ENCODE peak calls at places on chromosomes 5 and 9, in four cellular contexts. A is skeletal muscle cell, X is mucosa of descending colon, E is A549. B is an unnamed sample.

GRCh38 chr9:136438909-136439549 is 616 bp downstream of the INPP5E start:
- DNase-seq in A (no peak), X (peak; percentile 69), E (peak; percentile 25), B (peak; percentile 39)

GRCh38 chr5:161960314-161960713 is 107.3 kb upstream of the GABRG2 start:
- DNase-seq in A (no peak), X (no peak), E (no peak), B (no peak)

GRCh38 chr9:18632624-18633407 is 158.9 kb downstream of the ADAMTSL1 start:
- DNase-seq in A (peak; percentile 83), X (no peak), E (no peak), B (peak; percentile 69)

GRCh38 chr5:53256746-53257145 is 147.2 kb upstream of the MOCS2 start:
- DNase-seq in A (no peak), X (no peak), E (no peak), B (peak; percentile 86)

GRCh38 chr5:167304834-167305469 is 986.5 kb upstream of the WWC1 start:
- DNase-seq in A (no peak), X (no peak), E (no peak), B (no peak)

GRCh38 chr9:7094052-7094451 is 336.3 kb downstream of the KDM4C start:
- DNase-seq in A (no peak), X (no peak), E (no peak), B (peak; percentile 37)

GRCh38 chr5:167294861-167295685 is 996.4 kb upstream of the WWC1 start:
- DNase-seq in A (peak; percentile 80), X (no peak), E (peak; percentile 71), B (peak; percentile 88)

GRCh38 chr9:129898205-129898604 is 62.9 kb downstream of the USP20 start:
- DNase-seq in A (no peak), X (no peak), E (peak; percentile 37), B (peak; percentile 67)

GRCh38 chr9:124450241-124450924 is at the start of gene ADGRD2:
- DNase-seq in A (no peak), X (peak; percentile 44), E (no peak), B (peak; percentile 46)

GRCh38 chr5:466661-467310 is 23.8 kb downstream of the EXOC3 start:
- DNase-seq in A (no peak), X (no peak), E (no peak), B (no peak)

GRCh38 chr5:74401566-74402320 is 238.8 kb downstream of the ENC1 start:
- DNase-seq in A (no peak), X (no peak), E (no peak), B (peak; percentile 19)

GRCh38 chr5:5629579-5629978 is 207.1 kb downstream of the ICE1 start:
- DNase-seq in A (no peak), X (no peak), E (no peak), B (no peak)

GRCh38 chr5:61472172-61472958 is 140.3 kb downstream of the ZSWIM6 start:
- DNase-seq in A (no peak), X (no peak), E (no peak), B (no peak)

GRCh38 chr9:15430920-15431844 is 8.5 kb downstream of the SNAPC3 start:
- DNase-seq in A (no peak), X (peak; percentile 58), E (no peak), B (peak; percentile 16)

GRCh38 chr5:135303582-135304173 is 95.4 kb downstream of the MACROH2A1 start:
- DNase-seq in A (no peak), X (no peak), E (no peak), B (no peak)

GRCh38 chr9:111980398-111980797 is 83.8 kb downstream of the UGCG start:
- DNase-seq in A (no peak), X (no peak), E (no peak), B (no peak)

GRCh38 chr9:98811051-98811650 is 3.7 kb downstream of the GALNT12 start:
- DNase-seq in A (peak; percentile 43), X (no peak), E (no peak), B (peak; percentile 84)

GRCh38 chr5:173302546-173303155 is 25.6 kb downstream of the STC2 start:
- DNase-seq in A (peak; percentile 47), X (no peak), E (peak; percentile 69), B (peak; percentile 77)

GRCh38 chr9:16626577-16627130 is 243.8 kb downstream of the BNC2 start:
- DNase-seq in A (peak; percentile 61), X (no peak), E (peak; percentile 49), B (peak; percentile 45)

GRCh38 chr9:134215709-134216448 is 51.5 kb upstream of the RNU6ATAC start:
- DNase-seq in A (no peak), X (peak; percentile 40), E (no peak), B (no peak)

GRCh38 chr5:109943701-109944235 is 254.0 kb downstream of the MAN2A1 start:
- DNase-seq in A (no peak), X (no peak), E (no peak), B (no peak)

GRCh38 chr9:115941561-115942315 is 211.9 kb upstream of the PAPPA start:
- DNase-seq in A (no peak), X (no peak), E (no peak), B (peak; percentile 87)

GRCh38 chr5:142211918-142212317 is 103.3 kb downstream of the NDFIP1 start:
- DNase-seq in A (no peak), X (no peak), E (no peak), B (no peak)

GRCh38 chr5:142211013-142211412 is 102.4 kb downstream of the NDFIP1 start:
- DNase-seq in A (no peak), X (no peak), E (no peak), B (no peak)

GRCh38 chr5:142213077-142213476 is 104.5 kb downstream of the NDFIP1 start:
- DNase-seq in A (no peak), X (no peak), E (no peak), B (no peak)

GRCh38 chr5:142219146-142219545 is 105.7 kb downstream of the SPRY4 start:
- DNase-seq in A (no peak), X (no peak), E (no peak), B (peak; percentile 78)

DNA sequence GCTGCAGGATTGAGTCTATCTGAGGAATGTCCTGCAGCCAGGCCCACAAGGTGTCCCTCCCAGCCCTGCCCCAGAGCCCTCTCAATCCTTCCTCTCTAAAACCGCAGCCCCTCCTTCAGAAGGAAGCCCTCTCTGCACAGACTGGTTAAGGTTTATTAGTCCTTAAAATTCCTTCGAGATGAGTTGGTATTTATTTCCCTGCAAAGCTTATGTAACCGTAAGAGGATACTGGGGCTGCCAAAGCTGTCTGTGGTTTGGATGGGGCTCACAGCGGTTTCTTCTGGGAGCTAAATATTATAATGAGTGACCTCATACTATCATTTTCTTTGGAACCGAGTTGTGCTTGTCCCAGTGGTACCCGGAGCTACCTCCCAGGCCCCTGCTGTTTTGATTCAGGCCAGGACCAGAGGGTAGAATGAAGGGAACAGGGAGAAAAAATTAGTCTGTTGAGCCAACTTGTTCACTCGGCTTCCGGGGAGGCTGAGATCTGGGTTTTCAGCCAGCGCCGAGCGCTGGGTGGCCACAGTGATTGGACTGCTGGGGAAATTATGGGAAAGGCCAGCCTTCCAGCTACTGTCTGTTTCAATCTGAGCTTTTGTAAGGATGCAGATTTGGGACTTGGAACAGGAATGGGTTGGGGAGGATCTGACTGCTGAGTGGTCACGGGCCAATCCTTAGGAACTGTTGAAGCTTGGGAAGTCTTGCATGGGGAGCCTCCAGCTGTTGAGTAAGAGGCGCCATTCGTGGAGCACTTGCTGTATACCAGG is 107.5 kb downstream of the NDFIP1 start:
- DNase-seq in A (peak; percentile 94), X (peak; percentile 51), E (peak; percentile 57), B (peak; percentile 88)
- H3K4me3 ChIP-seq in A (peak overlapping the region; percentile 8), X (no peak overlapping the region), E (no peak overlapping the region), B (no peak overlapping the region)

GRCh38 chr5:143093452-143094086 is 309.9 kb downstream of the NR3C1 start:
- DNase-seq in A (no peak), X (no peak), E (no peak), B (no peak)
- H3K4me3 ChIP-seq in A (no peak overlapping the region), X (no peak overlapping the region), E (no peak overlapping the region), B (no peak overlapping the region)

GRCh38 chr9:128568470-128569083 is 16.2 kb downstream of the SPTAN1 start:
- DNase-seq in A (no peak), X (no peak), E (no peak), B (peak; percentile 41)
- H3K4me3 ChIP-seq in A (no peak overlapping the region), X (no peak overlapping the region), E (no peak overlapping the region), B (no peak overlapping the region)

GRCh38 chr5:111551569-111552275 is 39.4 kb upstream of the STARD4 start:
- DNase-seq in A (no peak), X (no peak), E (no peak), B (no peak)
- H3K4me3 ChIP-seq in A (no peak overlapping the region), X (no peak overlapping the region), E (no peak overlapping the region), B (no peak overlapping the region)

GRCh38 chr5:31854181-31854624 is 215.3 kb downstream of the PDZD2 start:
- DNase-seq in A (peak; percentile 18), X (no peak), E (no peak), B (peak; percentile 77)

GRCh38 chr5:31859096-31859495 is 220.2 kb downstream of the PDZD2 start:
- DNase-seq in A (no peak), X (no peak), E (no peak), B (no peak)

GRCh38 chr5:31853398-31854135 is 214.6 kb downstream of the PDZD2 start:
- DNase-seq in A (no peak), X (no peak), E (no peak), B (peak; percentile 28)

GRCh38 chr5:31854625-31855526 is 215.9 kb downstream of the PDZD2 start:
- DNase-seq in A (no peak), X (no peak), E (peak; percentile 42), B (peak; percentile 62)

GRCh38 chr5:31855527-31855862 is 216.6 kb downstream of the PDZD2 start:
- DNase-seq in A (no peak), X (no peak), E (no peak), B (no peak)
- H3K4me3 ChIP-seq in A (peak overlapping the region; percentile 49), X (no peak overlapping the region), E (peak overlapping the region; percentile 62), B (peak overlapping the region; percentile 87)

DNA sequence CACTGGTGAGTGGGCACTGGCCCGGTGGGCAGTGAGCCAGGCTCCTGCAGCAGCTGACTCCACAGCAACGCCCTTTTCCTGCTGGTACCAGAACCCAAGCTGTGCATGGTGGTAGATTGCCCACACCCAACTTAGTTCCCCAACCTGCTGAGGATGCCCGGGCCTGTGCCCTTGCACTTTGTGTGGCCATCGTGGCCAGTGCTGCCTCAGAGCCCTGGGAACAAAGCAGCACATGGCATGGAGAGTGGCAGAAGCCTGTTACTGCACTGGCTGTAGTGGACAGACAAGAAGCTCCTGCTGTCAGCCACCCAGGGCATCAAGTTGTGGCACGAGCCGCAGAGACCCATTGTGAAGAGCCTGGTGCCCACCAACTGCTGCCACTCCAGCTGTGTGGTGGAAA is 612.9 kb downstream of the DNAH5 start:
- DNase-seq in A (no peak), X (peak; percentile 42), E (no peak), B (no peak)
- H3K4me3 ChIP-seq in A (no peak overlapping the region), X (no peak overlapping the region), E (no peak overlapping the region), B (no peak overlapping the region)

GRCh38 chr9:13661014-13661413 is 381.5 kb upstream of the MPDZ start:
- DNase-seq in A (no peak), X (no peak), E (no peak), B (no peak)
- H3K4me3 ChIP-seq in A (no peak overlapping the region), X (no peak overlapping the region), E (no peak overlapping the region), B (no peak overlapping the region)

B was measured in epithelial cell of esophagus.